ENCODE peak calls at places on chromosomes 12 and 14, in nine cellular contexts. One of them, this sample, is unnamed.

GRCh38 chr14:63960926-63961567 is 108.2 kb downstream of the SYNE2 start:
- DNase-seq in lower lobe of right lung: no peak
- DNase-seq in uterus: no peak
- DNase-seq in ascending aorta: no peak
- DNase-seq in GM23248: peak; percentile 11
- DNase-seq in tibial artery: no peak
- DNase-seq in prostate gland: no peak
- DNase-seq in neuronal stem cell: no peak
- DNase-seq in fibroblast of lung: peak; percentile 75
- DNase-seq in this sample: no peak

GRCh38 chr14:33586806-33587205 is 364.1 kb downstream of the EGLN3 start:
- DNase-seq in lower lobe of right lung: no peak
- DNase-seq in uterus: no peak
- DNase-seq in ascending aorta: no peak
- DNase-seq in GM23248: no peak
- DNase-seq in tibial artery: no peak
- DNase-seq in prostate gland: no peak
- DNase-seq in neuronal stem cell: no peak
- DNase-seq in fibroblast of lung: no peak
- DNase-seq in this sample: no peak

GRCh38 chr14:51609251-51609986 is 42.3 kb upstream of the FRMD6 start:
- DNase-seq in lower lobe of right lung: no peak
- DNase-seq in uterus: no peak
- DNase-seq in ascending aorta: no peak
- DNase-seq in GM23248: peak; percentile 20
- DNase-seq in tibial artery: no peak
- DNase-seq in prostate gland: no peak
- DNase-seq in neuronal stem cell: no peak
- DNase-seq in fibroblast of lung: peak; percentile 50
- DNase-seq in this sample: peak; percentile 47

GRCh38 chr12:29750131-29750927 is 33.4 kb downstream of the TMTC1 start:
- DNase-seq in lower lobe of right lung: no peak
- DNase-seq in uterus: no peak
- DNase-seq in ascending aorta: no peak
- DNase-seq in GM23248: no peak
- DNase-seq in tibial artery: no peak
- DNase-seq in prostate gland: no peak
- DNase-seq in neuronal stem cell: no peak
- DNase-seq in fibroblast of lung: no peak
- DNase-seq in this sample: no peak

GRCh38 chr14:76773188-76773885 is 12.1 kb downstream of the VASH1 start:
- DNase-seq in lower lobe of right lung: peak; percentile 81
- DNase-seq in uterus: peak; percentile 78
- DNase-seq in ascending aorta: peak; percentile 60
- DNase-seq in GM23248: peak; percentile 90
- DNase-seq in tibial artery: peak; percentile 93
- DNase-seq in prostate gland: no peak
- DNase-seq in neuronal stem cell: no peak
- DNase-seq in fibroblast of lung: peak; percentile 87
- DNase-seq in this sample: peak; percentile 20

GRCh38 chr12:10641735-10642500 is 28.5 kb upstream of the MAGOHB start:
- DNase-seq in lower lobe of right lung: no peak
- DNase-seq in uterus: no peak
- DNase-seq in ascending aorta: no peak
- DNase-seq in GM23248: peak; percentile 76
- DNase-seq in tibial artery: no peak
- DNase-seq in prostate gland: no peak
- DNase-seq in neuronal stem cell: no peak
- DNase-seq in fibroblast of lung: peak; percentile 56
- DNase-seq in this sample: peak; percentile 24

GRCh38 chr12:117622087-117622486 is 260.7 kb upstream of the NOS1 start:
- DNase-seq in lower lobe of right lung: no peak
- DNase-seq in uterus: no peak
- DNase-seq in ascending aorta: no peak
- DNase-seq in GM23248: peak; percentile 2
- DNase-seq in tibial artery: no peak
- DNase-seq in prostate gland: no peak
- DNase-seq in neuronal stem cell: no peak
- DNase-seq in fibroblast of lung: no peak
- DNase-seq in this sample: no peak

GRCh38 chr14:53619625-53620324 is 336.9 kb downstream of the BMP4 start:
- DNase-seq in lower lobe of right lung: no peak
- DNase-seq in uterus: peak; percentile 19
- DNase-seq in ascending aorta: no peak
- DNase-seq in GM23248: peak; percentile 66
- DNase-seq in tibial artery: no peak
- DNase-seq in prostate gland: no peak
- DNase-seq in neuronal stem cell: no peak
- DNase-seq in fibroblast of lung: peak; percentile 77
- DNase-seq in this sample: no peak

GRCh38 chr12:3117628-3118027 is 40.4 kb downstream of the TSPAN9 start:
- DNase-seq in lower lobe of right lung: no peak
- DNase-seq in uterus: no peak
- DNase-seq in ascending aorta: no peak
- DNase-seq in GM23248: peak; percentile 88
- DNase-seq in tibial artery: no peak
- DNase-seq in prostate gland: no peak
- DNase-seq in neuronal stem cell: no peak
- DNase-seq in fibroblast of lung: peak; percentile 96
- DNase-seq in this sample: peak; percentile 71

GRCh38 chr14:54177861-54178591 is 218.8 kb upstream of the CDKN3 start:
- DNase-seq in lower lobe of right lung: no peak
- DNase-seq in uterus: no peak
- DNase-seq in ascending aorta: no peak
- DNase-seq in GM23248: peak; percentile 15
- DNase-seq in tibial artery: no peak
- DNase-seq in prostate gland: no peak
- DNase-seq in neuronal stem cell: no peak
- DNase-seq in fibroblast of lung: peak; percentile 72
- DNase-seq in this sample: no peak

GRCh38 chr12:79939728-79940306 is 4.9 kb upstream of the PPP1R12A start:
- DNase-seq in lower lobe of right lung: no peak
- DNase-seq in uterus: no peak
- DNase-seq in ascending aorta: no peak
- DNase-seq in GM23248: no peak
- DNase-seq in tibial artery: no peak
- DNase-seq in prostate gland: no peak
- DNase-seq in neuronal stem cell: no peak
- DNase-seq in fibroblast of lung: no peak
- DNase-seq in this sample: no peak

GRCh38 chr14:89870335-89870734 is 84.2 kb downstream of the EFCAB11 start:
- DNase-seq in lower lobe of right lung: no peak
- DNase-seq in uterus: no peak
- DNase-seq in ascending aorta: no peak
- DNase-seq in GM23248: no peak
- DNase-seq in tibial artery: no peak
- DNase-seq in prostate gland: no peak
- DNase-seq in neuronal stem cell: no peak
- DNase-seq in fibroblast of lung: peak; percentile 41
- DNase-seq in this sample: no peak

GRCh38 chr14:65128096-65128495 is 25.8 kb upstream of the MAX start:
- DNase-seq in lower lobe of right lung: no peak
- DNase-seq in uterus: no peak
- DNase-seq in ascending aorta: no peak
- DNase-seq in GM23248: peak; percentile 15
- DNase-seq in tibial artery: no peak
- DNase-seq in prostate gland: no peak
- DNase-seq in neuronal stem cell: no peak
- DNase-seq in fibroblast of lung: no peak
- DNase-seq in this sample: no peak

GRCh38 chr12:7303230-7303629 is 642 bp upstream of the ACSM4 start:
- DNase-seq in lower lobe of right lung: no peak
- DNase-seq in uterus: no peak
- DNase-seq in ascending aorta: no peak
- DNase-seq in GM23248: peak; percentile 2
- DNase-seq in tibial artery: no peak
- DNase-seq in prostate gland: no peak
- DNase-seq in neuronal stem cell: no peak
- DNase-seq in fibroblast of lung: no peak
- DNase-seq in this sample: no peak

DNA sequence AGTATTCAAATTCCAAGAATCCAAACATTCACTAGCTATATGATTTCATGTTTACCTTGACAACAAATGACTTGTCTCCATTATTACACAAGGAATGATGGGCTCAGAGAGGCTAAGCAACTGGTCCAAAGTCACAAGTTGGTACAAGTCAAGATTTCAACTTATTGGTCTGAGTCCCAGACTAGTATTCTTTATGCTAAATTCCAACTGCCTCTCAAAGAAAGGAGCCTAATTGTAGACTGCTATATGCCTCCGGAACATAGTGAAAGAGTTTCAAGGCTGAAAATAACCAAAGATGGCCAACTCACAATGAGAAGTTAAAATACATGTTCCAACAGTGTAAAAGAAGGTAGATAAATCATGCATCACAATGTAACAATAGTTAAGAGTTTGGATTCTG is 7.5 kb downstream of the BTG1 start:
- DNase-seq in lower lobe of right lung: no peak
- DNase-seq in uterus: no peak
- DNase-seq in ascending aorta: no peak
- DNase-seq in GM23248: peak; percentile 21
- DNase-seq in tibial artery: no peak
- DNase-seq in prostate gland: no peak
- DNase-seq in neuronal stem cell: no peak
- DNase-seq in fibroblast of lung: no peak
- DNase-seq in this sample: no peak
- H3K4me3 ChIP-seq in lower lobe of right lung: peak overlapping the region; percentile 87
- H3K4me3 ChIP-seq in uterus: peak overlapping the region; percentile 84
- H3K4me3 ChIP-seq in ascending aorta: peak overlapping the region; percentile 95
- H3K4me3 ChIP-seq in GM23248: peak overlapping the region; percentile 95
- H3K4me3 ChIP-seq in tibial artery: peak overlapping the region; percentile 94
- H3K4me3 ChIP-seq in prostate gland: peak overlapping the region; percentile 77
- H3K4me3 ChIP-seq in neuronal stem cell: no peak overlapping the region
- H3K4me3 ChIP-seq in fibroblast of lung: peak overlapping the region; percentile 99
- H3K4me3 ChIP-seq in this sample: no peak overlapping the region

GRCh38 chr12:124516850-124517249 is 50.6 kb downstream of the NCOR2 start:
- DNase-seq in lower lobe of right lung: no peak
- DNase-seq in uterus: no peak
- DNase-seq in ascending aorta: no peak
- DNase-seq in GM23248: no peak
- DNase-seq in tibial artery: no peak
- DNase-seq in prostate gland: no peak
- DNase-seq in neuronal stem cell: no peak
- DNase-seq in fibroblast of lung: no peak
- DNase-seq in this sample: no peak

GRCh38 chr12:124513297-124513867 is 54.0 kb downstream of the NCOR2 start:
- DNase-seq in lower lobe of right lung: no peak
- DNase-seq in uterus: no peak
- DNase-seq in ascending aorta: no peak
- DNase-seq in GM23248: no peak
- DNase-seq in tibial artery: no peak
- DNase-seq in prostate gland: no peak
- DNase-seq in neuronal stem cell: no peak
- DNase-seq in fibroblast of lung: peak; percentile 62
- DNase-seq in this sample: no peak

GRCh38 chr12:124515981-124516380 is 51.4 kb downstream of the NCOR2 start:
- DNase-seq in lower lobe of right lung: no peak
- DNase-seq in uterus: peak; percentile 27
- DNase-seq in ascending aorta: no peak
- DNase-seq in GM23248: no peak
- DNase-seq in tibial artery: no peak
- DNase-seq in prostate gland: no peak
- DNase-seq in neuronal stem cell: no peak
- DNase-seq in fibroblast of lung: no peak
- DNase-seq in this sample: no peak

GRCh38 chr12:124514145-124514995 is 53.0 kb downstream of the NCOR2 start:
- DNase-seq in lower lobe of right lung: no peak
- DNase-seq in uterus: no peak
- DNase-seq in ascending aorta: no peak
- DNase-seq in GM23248: no peak
- DNase-seq in tibial artery: no peak
- DNase-seq in prostate gland: no peak
- DNase-seq in neuronal stem cell: no peak
- DNase-seq in fibroblast of lung: no peak
- DNase-seq in this sample: no peak

GRCh38 chr12:124514996-124515932 is 52.1 kb downstream of the NCOR2 start:
- DNase-seq in lower lobe of right lung: no peak
- DNase-seq in uterus: no peak
- DNase-seq in ascending aorta: no peak
- DNase-seq in GM23248: no peak
- DNase-seq in tibial artery: no peak
- DNase-seq in prostate gland: no peak
- DNase-seq in neuronal stem cell: no peak
- DNase-seq in fibroblast of lung: no peak
- DNase-seq in this sample: no peak
- H3K27ac ChIP-seq in lower lobe of right lung: peak overlapping the region; percentile 18
- H3K27ac ChIP-seq in uterus: peak overlapping the region; percentile 97
- H3K27ac ChIP-seq in ascending aorta: no peak overlapping the region
- H3K27ac ChIP-seq in GM23248: peak overlapping the region; percentile 100
- H3K27ac ChIP-seq in tibial artery: peak overlapping the region; percentile 99
- H3K27ac ChIP-seq in prostate gland: peak overlapping the region; percentile 94
- H3K27ac ChIP-seq in neuronal stem cell: no peak overlapping the region
- H3K27ac ChIP-seq in fibroblast of lung: no peak overlapping the region
- H3K27ac ChIP-seq in this sample: no peak overlapping the region

GRCh38 chr12:13097526-13097925 is 5.9 kb downstream of the GSG1 start:
- DNase-seq in lower lobe of right lung: peak; percentile 58
- DNase-seq in uterus: peak; percentile 30
- DNase-seq in ascending aorta: no peak
- DNase-seq in GM23248: peak; percentile 69
- DNase-seq in tibial artery: no peak
- DNase-seq in prostate gland: no peak
- DNase-seq in neuronal stem cell: no peak
- DNase-seq in fibroblast of lung: no peak
- DNase-seq in this sample: no peak
- H3K4me1 ChIP-seq in lower lobe of right lung: peaks cover 67% of the 10 kb centered on the region
- H3K4me1 ChIP-seq in uterus: no peaks in the 10 kb centered on the region
- H3K4me1 ChIP-seq in ascending aorta: peaks cover 49% of the 10 kb centered on the region
- H3K4me1 ChIP-seq in GM23248: peaks cover 76% of the 10 kb centered on the region
- H3K4me1 ChIP-seq in tibial artery: no peaks in the 10 kb centered on the region
- H3K4me1 ChIP-seq in prostate gland: peaks cover 17% of the 10 kb centered on the region
- H3K4me1 ChIP-seq in neuronal stem cell: peaks cover 25% of the 10 kb centered on the region
- H3K4me1 ChIP-seq in fibroblast of lung: peaks cover 55% of the 10 kb centered on the region
- H3K4me1 ChIP-seq in this sample: peaks cover 78% of the 10 kb centered on the region

GRCh38 chr12:51820721-51821422 is 27.6 kb downstream of the FIGNL2 start:
- DNase-seq in lower lobe of right lung: peak; percentile 78
- DNase-seq in uterus: peak; percentile 67
- DNase-seq in ascending aorta: no peak
- DNase-seq in GM23248: peak; percentile 86
- DNase-seq in tibial artery: no peak
- DNase-seq in prostate gland: peak; percentile 34
- DNase-seq in neuronal stem cell: peak; percentile 82
- DNase-seq in fibroblast of lung: peak; percentile 71
- DNase-seq in this sample: peak; percentile 49

GRCh38 chr12:51822261-51822616 is 26.3 kb downstream of the FIGNL2 start:
- DNase-seq in lower lobe of right lung: no peak
- DNase-seq in uterus: no peak
- DNase-seq in ascending aorta: no peak
- DNase-seq in GM23248: no peak
- DNase-seq in tibial artery: no peak
- DNase-seq in prostate gland: no peak
- DNase-seq in neuronal stem cell: no peak
- DNase-seq in fibroblast of lung: no peak
- DNase-seq in this sample: no peak

GRCh38 chr12:51822956-51823355 is 25.6 kb downstream of the FIGNL2 start:
- DNase-seq in lower lobe of right lung: no peak
- DNase-seq in uterus: no peak
- DNase-seq in ascending aorta: no peak
- DNase-seq in GM23248: no peak
- DNase-seq in tibial artery: no peak
- DNase-seq in prostate gland: no peak
- DNase-seq in neuronal stem cell: no peak
- DNase-seq in fibroblast of lung: no peak
- DNase-seq in this sample: no peak

GRCh38 chr12:51819851-51820720 is 28.4 kb downstream of the FIGNL2 start:
- DNase-seq in lower lobe of right lung: peak; percentile 36
- DNase-seq in uterus: peak; percentile 31
- DNase-seq in ascending aorta: no peak
- DNase-seq in GM23248: peak; percentile 80
- DNase-seq in tibial artery: no peak
- DNase-seq in prostate gland: peak; percentile 63
- DNase-seq in neuronal stem cell: no peak
- DNase-seq in fibroblast of lung: peak; percentile 23
- DNase-seq in this sample: no peak

GRCh38 chr12:51821423-51822260 is 26.9 kb downstream of the FIGNL2 start:
- DNase-seq in lower lobe of right lung: no peak
- DNase-seq in uterus: no peak
- DNase-seq in ascending aorta: no peak
- DNase-seq in GM23248: peak; percentile 63
- DNase-seq in tibial artery: no peak
- DNase-seq in prostate gland: no peak
- DNase-seq in neuronal stem cell: no peak
- DNase-seq in fibroblast of lung: no peak
- DNase-seq in this sample: no peak
- H3K4me3 ChIP-seq in lower lobe of right lung: peak overlapping the region; percentile 61
- H3K4me3 ChIP-seq in uterus: peak overlapping the region; percentile 29
- H3K4me3 ChIP-seq in ascending aorta: peak overlapping the region; percentile 41
- H3K4me3 ChIP-seq in GM23248: peak overlapping the region; percentile 86
- H3K4me3 ChIP-seq in tibial artery: peak overlapping the region; percentile 35
- H3K4me3 ChIP-seq in prostate gland: peak overlapping the region; percentile 48
- H3K4me3 ChIP-seq in neuronal stem cell: no peak overlapping the region
- H3K4me3 ChIP-seq in fibroblast of lung: peak overlapping the region; percentile 40
- H3K4me3 ChIP-seq in this sample: no peak overlapping the region

This sample was measured in SJSA1.